ENCODE peak calls at places on chromosomes 3 and 15, in six cellular contexts. X is HepG2, H is uterus, C is stomach, V is suprapubic skin, F is Peyer's patch. S is an unnamed sample.

GRCh38 chr3:136350132-136350531 is 100.0 kb downstream of the PCCB start:
- DNase-seq in X (no peak), H (peak; percentile 69), C (no peak), V (no peak), F (no peak), S (no peak)

GRCh38 chr3:52236424-52236886 is 2.5 kb downstream of the TWF2 start:
- DNase-seq in X (no peak), H (peak; percentile 15), C (no peak), V (no peak), F (peak; percentile 33), S (no peak)

GRCh38 chr15:94387854-94388441 is 156.6 kb downstream of the MCTP2 start:
- DNase-seq in X (no peak), H (no peak), C (no peak), V (no peak), F (no peak), S (no peak)

GRCh38 chr3:31754575-31755278 is 222.0 kb downstream of the STT3B start:
- DNase-seq in X (no peak), H (no peak), C (no peak), V (no peak), F (no peak), S (no peak)

GRCh38 chr3:112445839-112446238 is 53.4 kb downstream of the BTLA start:
- DNase-seq in X (no peak), H (no peak), C (no peak), V (no peak), F (no peak), S (no peak)

GRCh38 chr3:22373827-22374226 is 622.8 kb upstream of the ZNF385D start:
- DNase-seq in X (no peak), H (no peak), C (no peak), V (no peak), F (no peak), S (no peak)

GRCh38 chr3:141454906-141455602 is 31.8 kb upstream of the RASA2 start:
- DNase-seq in X (peak; percentile 77), H (no peak), C (no peak), V (no peak), F (no peak), S (no peak)

GRCh38 chr3:126111566-126112475 is 27.9 kb upstream of the SLC41A3 start:
- DNase-seq in X (no peak), H (no peak), C (peak; percentile 16), V (peak; percentile 44), F (peak; percentile 41), S (no peak)

GRCh38 chr3:101926594-101927105 is 77.3 kb downstream of the NFKBIZ start:
- DNase-seq in X (no peak), H (no peak), C (no peak), V (no peak), F (no peak), S (no peak)

GRCh38 chr15:72800819-72801481 is 17.4 kb upstream of the ADPGK start:
- DNase-seq in X (no peak), H (no peak), C (no peak), V (no peak), F (no peak), S (no peak)

GRCh38 chr3:31733234-31733667 is 200.5 kb downstream of the STT3B start:
- DNase-seq in X (no peak), H (peak; percentile 27), C (peak; percentile 65), V (no peak), F (no peak), S (peak; percentile 9)

GRCh38 chr15:49415171-49415570 is 7.9 kb upstream of the FGF7 start:
- DNase-seq in X (no peak), H (no peak), C (no peak), V (no peak), F (no peak), S (no peak)

GRCh38 chr15:98330692-98331435 is 317.5 kb upstream of the IGF1R start:
- DNase-seq in X (no peak), H (no peak), C (no peak), V (no peak), F (no peak), S (no peak)

GRCh38 chr3:194682651-194683310 is 2.9 kb upstream of the FAM43A start:
- DNase-seq in X (peak; percentile 83), H (peak; percentile 76), C (peak; percentile 80), V (peak; percentile 80), F (peak; percentile 77), S (peak; percentile 54)

GRCh38 chr15:72685301-72685924 is 569 bp downstream of the HIGD2B start:
- DNase-seq in X (peak; percentile 25), H (no peak), C (no peak), V (no peak), F (no peak), S (peak; percentile 6)

GRCh38 chr15:95826831-95827230 is 503.7 kb upstream of the NR2F2 start:
- DNase-seq in X (no peak), H (no peak), C (no peak), V (no peak), F (no peak), S (no peak)

GRCh38 chr3:102885289-102885688 is 450.5 kb downstream of the ZPLD1 start:
- DNase-seq in X (peak; percentile 83), H (no peak), C (no peak), V (no peak), F (no peak), S (no peak)

GRCh38 chr3:27134165-27134796 is 234.9 kb downstream of the NEK10 start:
- DNase-seq in X (peak; percentile 66), H (peak; percentile 32), C (peak; percentile 65), V (peak; percentile 62), F (peak; percentile 58), S (peak; percentile 52)

GRCh38 chr3:177221734-177222133 is 24.5 kb upstream of the TBL1XR1 start:
- DNase-seq in X (no peak), H (no peak), C (no peak), V (no peak), F (no peak), S (no peak)

GRCh38 chr15:89673162-89673506 is 6.0 kb downstream of the PLIN1 start:
- DNase-seq in X (peak; percentile 25), H (no peak), C (no peak), V (no peak), F (no peak), S (no peak)

GRCh38 chr15:74529911-74530310 is 11.1 kb upstream of the ARID3B start:
- DNase-seq in X (no peak), H (no peak), C (no peak), V (no peak), F (no peak), S (no peak)

GRCh38 chr3:137012097-137012501 is 54.3 kb downstream of the IL20RB start:
- DNase-seq in X (no peak), H (no peak), C (no peak), V (no peak), F (no peak), S (no peak)

GRCh38 chr3:126672340-126672739 is 17.4 kb upstream of the TXNRD3 start:
- DNase-seq in X (no peak), H (no peak), C (no peak), V (no peak), F (no peak), S (no peak)

GRCh38 chr15:59294574-59294960 is 78.1 kb downstream of the MYO1E start:
- DNase-seq in X (no peak), H (no peak), C (no peak), V (no peak), F (no peak), S (no peak)

GRCh38 chr3:185658504-185658912 is 72.4 kb downstream of the SENP2 start:
- DNase-seq in X (peak; percentile 14), H (peak; percentile 82), C (peak; percentile 40), V (peak; percentile 90), F (no peak), S (peak; percentile 86)

GRCh38 chr15:63308947-63309346 is 31.5 kb downstream of the APH1B start:
- DNase-seq in X (no peak), H (no peak), C (no peak), V (no peak), F (no peak), S (no peak)

GRCh38 chr15:57741089-57741488 is 34.6 kb downstream of the POLR2M start:
- DNase-seq in X (no peak), H (no peak), C (no peak), V (no peak), F (no peak), S (no peak)

DNA sequence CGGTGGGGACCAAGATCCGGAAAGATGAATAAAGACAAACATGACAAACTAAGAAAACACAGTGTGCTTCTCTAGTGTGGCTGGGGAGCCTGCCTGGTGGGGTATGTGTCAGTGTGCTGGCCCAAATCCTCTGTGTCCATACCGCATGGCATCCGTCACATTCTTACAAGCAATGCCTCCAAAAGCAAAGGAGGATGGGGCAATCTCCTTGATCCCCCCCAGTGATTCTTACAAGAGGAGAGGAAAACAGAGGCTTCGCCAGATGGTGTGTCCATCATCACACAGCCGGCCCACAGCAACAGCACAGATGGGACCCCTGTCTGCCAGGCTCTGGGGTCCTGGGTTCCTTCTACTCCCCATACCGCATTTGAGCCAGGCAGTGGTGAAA is 558 bp upstream of the IL17RC start:
- DNase-seq in X (no peak), H (peak; percentile 43), C (no peak), V (no peak), F (no peak), S (no peak)
- H3K27ac ChIP-seq in X (peak overlapping the region; percentile 71), H (peak overlapping the region; percentile 90), C (peak overlapping the region; percentile 90), V (peak overlapping the region; percentile 92), F (peak overlapping the region; percentile 87), S (peak overlapping the region; percentile 89)

GRCh38 chr3:10192953-10193691 is 28.4 kb downstream of the IRAK2 start:
- DNase-seq in X (peak; percentile 28), H (peak; percentile 75), C (peak; percentile 42), V (no peak), F (no peak), S (no peak)

GRCh38 chr3:10195692-10196091 is 31.0 kb downstream of the IRAK2 start:
- DNase-seq in X (no peak), H (no peak), C (no peak), V (no peak), F (no peak), S (no peak)

GRCh38 chr3:10193692-10194327 is 29.1 kb downstream of the IRAK2 start:
- DNase-seq in X (no peak), H (no peak), C (no peak), V (no peak), F (no peak), S (no peak)

GRCh38 chr3:10196389-10197052 is 31.8 kb downstream of the IRAK2 start:
- DNase-seq in X (no peak), H (no peak), C (no peak), V (no peak), F (no peak), S (peak; percentile 30)

GRCh38 chr3:10194328-10195071 is 29.8 kb downstream of the IRAK2 start:
- DNase-seq in X (no peak), H (no peak), C (no peak), V (no peak), F (no peak), S (no peak)
- TF ChIP-seq POLR2A in X (no peak), H (no peak), C (no peak), V (no peak), F (no peak), S (no peak)

DNA sequence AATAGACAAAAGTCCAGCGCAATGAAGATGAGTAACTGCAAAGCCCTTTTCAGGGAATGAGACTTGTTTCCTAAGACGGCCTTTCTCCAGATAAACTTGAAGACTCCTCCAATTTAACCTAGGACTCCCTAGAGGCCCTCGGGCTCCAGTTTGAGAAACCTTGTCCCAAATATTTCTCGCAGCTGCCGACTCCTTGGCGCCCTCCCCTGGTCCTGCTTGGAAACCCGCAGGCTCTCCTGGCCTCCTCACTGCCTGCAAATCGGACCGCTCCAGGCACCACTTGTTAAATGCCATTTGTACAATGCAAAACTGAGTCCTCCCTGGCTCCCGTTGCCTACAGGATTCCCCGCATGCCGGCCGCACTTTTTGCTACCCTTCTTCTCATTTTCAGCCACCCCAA is 36.8 kb downstream of the MUC4 start:
- DNase-seq in X (peak; percentile 16), H (no peak), C (no peak), V (no peak), F (no peak), S (peak; percentile 30)
- TF ChIP-seq CTCF in X (peak; percentile 73), H (no peak), C (no peak), V (peak; percentile 37), F (peak; percentile 10), S (peak; percentile 28)

GRCh38 chr3:25458420-25458814 is 30.4 kb downstream of the RARB start:
- DNase-seq in X (no peak), H (no peak), C (no peak), V (no peak), F (no peak), S (no peak)
- H3K27ac ChIP-seq in X (no peak overlapping the region), H (peak overlapping the region; percentile 55), C (no peak overlapping the region), V (no peak overlapping the region), F (no peak overlapping the region), S (peak overlapping the region; percentile 38)